ENCODE peak calls at places on chromosomes 3 and 15, in four cellular contexts. I is AG04450, C is MM.1S, Z is GM06990. D is an unnamed sample.

GRCh38 chr3:171284308-171285075 is 175.7 kb downstream of the TNIK start:
- DNase-seq in I (peak; percentile 89), C (no peak), Z (peak; percentile 67), D (peak; percentile 91)

GRCh38 chr3:8532251-8532831 is 30.7 kb downstream of the LMCD1 start:
- DNase-seq in I (no peak), C (no peak), Z (no peak), D (peak; percentile 86)

GRCh38 chr3:35194666-35195065 is 444.7 kb upstream of the ARPP21 start:
- DNase-seq in I (no peak), C (no peak), Z (no peak), D (no peak)

GRCh38 chr3:144270100-144270499 is 298.5 kb downstream of the DIPK2A start:
- DNase-seq in I (no peak), C (no peak), Z (peak; percentile 26), D (no peak)

GRCh38 chr3:137765310-137766033 is 1.4 kb downstream of the SOX14 start:
- DNase-seq in I (no peak), C (no peak), Z (no peak), D (no peak)

GRCh38 chr15:99085413-99086326 is 19.2 kb upstream of the SYNM start:
- DNase-seq in I (peak; percentile 51), C (no peak), Z (no peak), D (peak; percentile 79)

GRCh38 chr3:178072391-178072790 is 463.8 kb upstream of the KCNMB2 start:
- DNase-seq in I (no peak), C (no peak), Z (no peak), D (no peak)

GRCh38 chr3:42472555-42472954 is 29.9 kb upstream of the VIPR1 start:
- DNase-seq in I (no peak), C (no peak), Z (no peak), D (no peak)

GRCh38 chr3:125024817-125025216 is 31.0 kb downstream of the HEG1 start:
- DNase-seq in I (no peak), C (no peak), Z (no peak), D (no peak)

GRCh38 chr3:188687389-188687788 is 484.4 kb upstream of the TPRG1 start:
- DNase-seq in I (no peak), C (no peak), Z (no peak), D (peak; percentile 71)

GRCh38 chr3:42509111-42509510 is 6.7 kb downstream of the VIPR1 start:
- DNase-seq in I (no peak), C (no peak), Z (no peak), D (no peak)

GRCh38 chr15:21260966-21261395 is 179.3 kb downstream of the POTEB3 start:
- DNase-seq in I (no peak), C (no peak), Z (no peak), D (no peak)

GRCh38 chr3:187286467-187287059 is 5.0 kb downstream of the MASP1 start:
- DNase-seq in I (peak; percentile 68), C (no peak), Z (no peak), D (peak; percentile 91)

GRCh38 chr3:183281126-183281797 is 28.2 kb downstream of the B3GNT5 start:
- DNase-seq in I (no peak), C (no peak), Z (no peak), D (no peak)

GRCh38 chr3:79361748-79362378 is 405.9 kb downstream of the ROBO1 start:
- DNase-seq in I (peak; percentile 15), C (peak; percentile 60), Z (no peak), D (peak; percentile 72)

GRCh38 chr3:165636682-165637010 is 200.6 kb downstream of the BCHE start:
- DNase-seq in I (no peak), C (no peak), Z (no peak), D (no peak)

GRCh38 chr15:83106994-83107840 is at the start of gene TM6SF1:
- DNase-seq in I (no peak), C (no peak), Z (peak; percentile 52), D (no peak)

GRCh38 chr3:73546961-73547360 is 77.8 kb downstream of the PDZRN3 start:
- DNase-seq in I (peak; percentile 81), C (no peak), Z (no peak), D (peak; percentile 84)

GRCh38 chr15:69713726-69714559 is 261.3 kb downstream of the RPLP1 start:
- DNase-seq in I (no peak), C (peak; percentile 95), Z (peak; percentile 73), D (no peak)

GRCh38 chr15:100124936-100125626 is 216.7 kb downstream of the ADAMTS17 start:
- DNase-seq in I (no peak), C (no peak), Z (no peak), D (no peak)

GRCh38 chr3:102353148-102353547 is 81.7 kb upstream of the ZPLD1 start:
- DNase-seq in I (no peak), C (no peak), Z (no peak), D (no peak)

GRCh38 chr3:127680146-127680661 is 7.5 kb downstream of the ABTB1 start:
- DNase-seq in I (no peak), C (no peak), Z (no peak), D (no peak)

GRCh38 chr3:157152438-157152837 is 7.5 kb downstream of the CCNL1 start:
- DNase-seq in I (no peak), C (no peak), Z (no peak), D (no peak)

GRCh38 chr3:39105687-39106063 is 1.8 kb downstream of the GORASP1 start:
- DNase-seq in I (no peak), C (no peak), Z (no peak), D (no peak)

GRCh38 chr15:79431636-79432344 is at the start of gene MINAR1:
- DNase-seq in I (no peak), C (no peak), Z (peak; percentile 20), D (peak; percentile 66)

GRCh38 chr15:63146684-63147083 is 10.6 kb downstream of the RPS27L start:
- DNase-seq in I (no peak), C (no peak), Z (no peak), D (no peak)
- TF ChIP-seq CTCF in I (peak; percentile 34), C (no peak), Z (no peak), D (peak; percentile 12)

DNA sequence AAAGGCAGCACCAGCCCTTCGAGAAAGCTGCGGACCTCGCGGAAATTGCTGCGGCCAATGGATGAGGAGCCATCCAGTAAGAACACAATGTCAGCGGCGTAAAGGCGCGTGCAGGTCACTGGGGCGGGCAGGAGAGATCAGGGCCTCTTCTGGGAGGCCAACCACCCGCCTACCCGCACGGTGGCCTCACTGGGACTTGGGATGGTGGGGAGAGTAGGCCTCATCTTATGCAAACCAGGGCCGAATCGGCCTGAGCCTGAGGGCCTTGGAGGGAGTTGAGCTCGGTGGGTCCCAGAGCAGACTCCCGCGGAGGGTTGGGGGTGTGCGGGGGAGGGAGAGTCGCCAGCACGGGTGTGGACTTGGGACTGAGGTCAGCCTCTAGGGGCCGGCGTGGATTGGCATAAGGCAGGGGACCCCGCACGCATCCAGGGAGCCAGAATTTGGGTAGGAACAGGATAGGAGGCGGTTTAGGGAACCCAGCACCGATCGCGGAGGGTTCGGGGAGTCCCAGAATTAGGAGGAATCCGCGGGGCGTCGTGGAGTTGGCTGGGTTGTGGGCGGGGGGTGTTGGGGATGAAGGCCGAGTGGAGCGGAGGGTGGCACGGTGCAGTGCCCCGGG is 589 bp downstream of the COL7A1 start:
- DNase-seq in I (no peak), C (no peak), Z (no peak), D (peak; percentile 82)
- H3K4me3 ChIP-seq in I (peak overlapping the region; percentile 65), C (no peak overlapping the region), Z (no peak overlapping the region), D (peak overlapping the region; percentile 63)

GRCh38 chr15:54088837-54089236 is 110.6 kb downstream of the UNC13C start:
- DNase-seq in I (no peak), C (no peak), Z (no peak), D (no peak)

GRCh38 chr15:54083501-54083900 is 105.3 kb downstream of the UNC13C start:
- DNase-seq in I (no peak), C (no peak), Z (no peak), D (no peak)

GRCh38 chr15:54082836-54083492 is 104.7 kb downstream of the UNC13C start:
- DNase-seq in I (no peak), C (no peak), Z (no peak), D (no peak)
- TF ChIP-seq CTCF in I (peak; percentile 75), C (peak; percentile 89), Z (peak; percentile 90), D (peak; percentile 40)

GRCh38 chr3:194585880-194586281 is 47.3 kb downstream of the TMEM44 start:
- DNase-seq in I (no peak), C (no peak), Z (no peak), D (no peak)

GRCh38 chr3:194586839-194587238 is 46.4 kb downstream of the TMEM44 start:
- DNase-seq in I (no peak), C (no peak), Z (no peak), D (peak; percentile 77)

GRCh38 chr3:194584435-194584776 is 48.8 kb downstream of the TMEM44 start:
- DNase-seq in I (no peak), C (no peak), Z (no peak), D (no peak)

GRCh38 chr3:194582196-194582905 is 50.9 kb downstream of the TMEM44 start:
- DNase-seq in I (no peak), C (no peak), Z (no peak), D (no peak)

DNA sequence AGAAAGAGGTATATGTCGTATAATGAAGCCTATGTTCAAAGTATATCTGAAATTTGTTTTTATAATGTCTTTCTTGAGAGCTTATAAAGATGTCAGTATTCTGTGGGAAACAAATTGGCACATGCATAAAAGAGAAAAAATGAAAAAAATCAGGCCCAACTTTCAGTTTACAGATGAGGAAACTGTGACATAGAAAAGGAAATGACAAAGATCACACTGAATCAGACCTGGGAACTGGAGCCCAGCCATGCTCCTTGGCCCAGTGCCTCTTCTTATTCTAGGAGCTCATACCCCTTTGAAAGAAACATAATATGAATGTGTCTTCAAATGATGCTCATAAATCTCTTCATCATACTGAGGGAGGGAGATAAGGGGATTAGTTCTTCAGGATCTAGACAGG is 48.4 kb downstream of the TMEM44 start:
- DNase-seq in I (no peak), C (no peak), Z (no peak), D (peak; percentile 49)
- H3K4me3 ChIP-seq in I (no peak overlapping the region), C (peak overlapping the region; percentile 88), Z (peak overlapping the region; percentile 88), D (peak overlapping the region; percentile 84)

GRCh38 chr3:52299247-52299657 is 11.6 kb downstream of the GLYCTK start:
- DNase-seq in I (no peak), C (no peak), Z (no peak), D (no peak)

GRCh38 chr3:52298147-52299098 is 10.8 kb downstream of the GLYCTK start:
- DNase-seq in I (no peak), C (no peak), Z (no peak), D (no peak)

GRCh38 chr3:52297242-52298146 is 9.9 kb downstream of the GLYCTK start:
- DNase-seq in I (no peak), C (no peak), Z (no peak), D (no peak)

GRCh38 chr3:52301042-52301441 is 13.4 kb downstream of the GLYCTK start:
- DNase-seq in I (no peak), C (no peak), Z (no peak), D (no peak)

DNA sequence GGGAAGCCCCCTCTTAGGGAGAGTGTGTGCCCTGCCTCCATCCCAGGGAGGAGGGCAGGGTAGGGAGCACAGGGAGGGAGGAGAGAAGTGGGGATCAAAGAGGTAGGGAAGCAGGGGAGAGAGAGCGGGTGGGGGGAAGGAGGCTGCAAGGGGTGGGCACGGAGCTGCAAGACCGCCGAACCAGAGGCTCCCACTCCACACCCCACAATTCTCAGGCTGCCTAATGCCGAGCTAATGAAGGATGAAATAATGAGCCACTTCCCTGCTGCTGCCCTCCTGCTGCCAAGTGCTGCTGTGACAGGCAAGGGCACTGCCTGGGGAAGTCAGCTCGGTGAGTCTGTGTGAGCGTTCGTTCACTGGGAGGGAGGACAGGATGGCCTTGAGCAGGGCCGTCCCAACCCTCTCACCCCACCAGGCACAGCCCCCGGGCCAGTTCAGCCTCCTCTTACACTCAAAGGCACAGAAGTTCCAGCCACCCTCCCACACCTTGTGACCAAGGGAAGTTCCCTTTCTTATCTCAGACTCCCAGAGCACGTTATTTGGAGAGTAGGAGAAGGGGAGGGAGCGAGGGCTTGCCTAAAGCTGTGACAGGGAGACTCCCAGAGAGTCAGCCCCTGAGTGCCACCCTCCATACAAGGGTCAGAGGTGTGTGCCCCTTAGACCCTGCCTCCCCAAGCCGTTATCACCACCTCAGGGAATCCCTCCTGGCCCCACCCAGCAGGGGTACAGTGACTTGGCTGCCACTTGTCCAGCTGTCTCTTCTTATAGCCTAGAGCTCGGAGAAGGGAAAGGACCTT is 12.4 kb downstream of the GLYCTK start:
- DNase-seq in I (no peak), C (no peak), Z (no peak), D (no peak)
- TF ChIP-seq CTCF in I (peak; percentile 14), C (no peak), Z (peak; percentile 13), D (peak; percentile 8)